ENCODE peak calls at places on chromosomes 13 and 19, in eight cellular contexts. K is upper lobe of right lung; D is fibroblast of the aortic adventitia; U is PC-3; M is CD4-positive, alpha-beta T cell; B is WERI-Rb-1; N is adrenal gland; T is GM13977. P is an unnamed sample.

GRCh38 chr19:44512326-44513298 is 12.3 kb upstream of the ZNF180 start:
- DNase-seq in K (no peak), D (peak; percentile 68), U (peak; percentile 66), M (no peak), B (peak; percentile 67), N (no peak), T (no peak), P (peak; percentile 55)

GRCh38 chr19:33468361-33469170 is 53.0 kb downstream of the PEPD start:
- DNase-seq in K (peak; percentile 43), D (no peak), U (no peak), M (no peak), B (no peak), N (no peak), T (no peak), P (no peak)

GRCh38 chr13:100497394-100497793 is 91.2 kb downstream of the GGACT start:
- DNase-seq in K (no peak), D (peak; percentile 68), U (no peak), M (no peak), B (no peak), N (no peak), T (no peak), P (no peak)

GRCh38 chr13:87671824-87672603 is 843 bp downstream of the SLITRK5 start:
- DNase-seq in K (peak; percentile 64), D (no peak), U (no peak), M (no peak), B (peak; percentile 62), N (no peak), T (peak; percentile 22), P (no peak)

GRCh38 chr13:73466561-73466960 is 407.8 kb downstream of the KLF5 start:
- DNase-seq in K (no peak), D (no peak), U (peak; percentile 50), M (no peak), B (no peak), N (no peak), T (no peak), P (no peak)

GRCh38 chr13:80337706-80338105 is 3.2 kb downstream of the SPRY2 start:
- DNase-seq in K (no peak), D (peak; percentile 56), U (no peak), M (no peak), B (no peak), N (no peak), T (no peak), P (no peak)

GRCh38 chr19:46621191-46622117 is 3.4 kb downstream of the PTGIR start:
- DNase-seq in K (no peak), D (no peak), U (no peak), M (no peak), B (peak; percentile 38), N (no peak), T (no peak), P (peak; percentile 77)

GRCh38 chr19:43809762-43810696 is 7.8 kb upstream of the LYPD5 start:
- DNase-seq in K (no peak), D (peak; percentile 76), U (peak; percentile 75), M (no peak), B (no peak), N (no peak), T (peak; percentile 47), P (no peak)

GRCh38 chr13:31035162-31035951 is 102.9 kb downstream of the TEX26 start:
- DNase-seq in K (no peak), D (peak; percentile 88), U (no peak), M (no peak), B (no peak), N (no peak), T (no peak), P (no peak)

GRCh38 chr13:113802090-113802531 is 43.1 kb downstream of the TMEM255B start:
- DNase-seq in K (peak; percentile 72), D (peak; percentile 64), U (no peak), M (no peak), B (peak; percentile 90), N (no peak), T (no peak), P (no peak)

DNA sequence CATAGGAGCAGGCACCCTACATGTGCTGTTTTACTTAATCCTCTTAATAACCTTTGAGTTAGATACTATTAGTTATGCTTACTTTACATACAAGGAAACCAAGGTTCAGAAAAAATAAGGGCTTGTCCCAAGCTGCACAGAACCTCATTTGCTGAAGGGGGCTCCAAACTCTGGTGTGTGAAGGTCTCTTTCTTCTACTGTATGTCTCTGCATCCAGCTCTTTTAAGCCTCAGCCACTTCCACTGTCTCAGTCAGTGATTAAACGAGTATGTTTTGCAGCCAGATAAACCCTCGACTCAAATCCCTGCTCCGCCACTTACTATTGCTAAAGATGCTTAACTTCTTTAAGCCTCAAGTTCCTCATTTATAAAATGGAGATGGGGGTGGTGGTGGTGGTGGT is 112.4 kb upstream of the WASF3 start:
- DNase-seq in K (no peak), D (no peak), U (no peak), M (no peak), B (peak; percentile 93), N (no peak), T (no peak), P (no peak)
- TF ChIP-seq CTCF in K (no peak), D (no peak), U (no peak), M (no peak), B (peak; percentile 74), N (no peak), T (no peak), P (no peak)

DNA sequence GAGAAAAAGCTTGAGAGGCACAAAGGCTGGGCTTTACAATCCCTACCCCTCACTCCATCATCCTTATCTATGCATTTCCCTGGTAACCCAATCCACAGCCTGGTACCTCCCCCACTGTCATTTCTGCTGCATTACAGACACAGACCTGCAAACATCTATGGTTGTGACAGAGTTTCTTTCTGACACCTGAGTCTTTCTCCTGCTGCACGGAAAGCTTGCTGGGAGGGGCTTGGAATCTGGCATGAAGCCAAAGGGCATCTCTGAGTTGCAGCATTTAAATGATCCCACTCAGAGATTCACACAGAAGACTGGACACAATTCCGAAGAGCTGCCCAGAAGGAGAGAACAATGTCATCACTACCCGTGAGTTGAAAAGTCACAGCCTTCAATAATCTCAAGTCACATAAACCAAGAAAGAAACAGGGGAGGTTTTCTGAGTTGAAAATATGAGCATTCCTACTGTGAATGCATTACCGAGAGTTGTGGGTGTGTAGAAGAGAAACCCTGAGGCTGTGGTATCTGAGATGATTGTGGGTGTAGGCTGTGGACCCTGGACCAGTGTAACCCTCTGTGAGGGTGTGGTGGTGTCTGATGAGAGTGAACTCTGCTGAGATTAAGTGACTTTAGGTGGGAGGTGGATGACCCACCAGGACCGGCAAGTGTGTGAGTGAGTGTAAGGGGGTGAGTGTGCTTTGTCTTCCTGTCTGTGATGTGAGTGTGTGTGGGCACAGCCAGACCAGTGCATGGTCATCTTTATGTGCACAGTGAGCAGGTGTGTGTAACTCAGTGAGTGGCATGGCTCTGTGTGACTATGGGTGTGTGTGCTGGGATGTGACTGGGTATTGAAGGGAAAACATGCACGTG is at the start of gene LGALS14:
- DNase-seq in K (no peak), D (no peak), U (no peak), M (no peak), B (no peak), N (no peak), T (peak; percentile 15), P (peak; percentile 23)
- TF ChIP-seq CTCF in K (no peak), D (no peak), U (no peak), M (no peak), B (no peak), N (no peak), T (no peak), P (no peak)

GRCh38 chr19:18488838-18489626 is 32.8 kb downstream of the ELL start:
- DNase-seq in K (no peak), D (no peak), U (peak; percentile 30), M (no peak), B (peak; percentile 62), N (peak; percentile 31), T (no peak), P (no peak)
- TF ChIP-seq CTCF in K (peak; percentile 9), D (peak; percentile 28), U (peak; percentile 52), M (no peak), B (peak; percentile 81), N (no peak), T (peak; percentile 3), P (no peak)

GRCh38 chr19:37989855-37990254 is 82.8 kb downstream of the SIPA1L3 start:
- DNase-seq in K (peak; percentile 64), D (no peak), U (peak; percentile 24), M (no peak), B (no peak), N (no peak), T (no peak), P (no peak)

GRCh38 chr19:37992761-37993160 is 85.8 kb downstream of the SIPA1L3 start:
- DNase-seq in K (no peak), D (no peak), U (no peak), M (no peak), B (no peak), N (no peak), T (no peak), P (no peak)

GRCh38 chr19:37990362-37990761 is 83.4 kb downstream of the SIPA1L3 start:
- DNase-seq in K (peak; percentile 73), D (no peak), U (peak; percentile 43), M (no peak), B (no peak), N (no peak), T (no peak), P (no peak)

GRCh38 chr19:37991176-37991835 is 84.3 kb downstream of the SIPA1L3 start:
- DNase-seq in K (no peak), D (peak; percentile 71), U (no peak), M (no peak), B (peak; percentile 63), N (no peak), T (no peak), P (no peak)

DNA sequence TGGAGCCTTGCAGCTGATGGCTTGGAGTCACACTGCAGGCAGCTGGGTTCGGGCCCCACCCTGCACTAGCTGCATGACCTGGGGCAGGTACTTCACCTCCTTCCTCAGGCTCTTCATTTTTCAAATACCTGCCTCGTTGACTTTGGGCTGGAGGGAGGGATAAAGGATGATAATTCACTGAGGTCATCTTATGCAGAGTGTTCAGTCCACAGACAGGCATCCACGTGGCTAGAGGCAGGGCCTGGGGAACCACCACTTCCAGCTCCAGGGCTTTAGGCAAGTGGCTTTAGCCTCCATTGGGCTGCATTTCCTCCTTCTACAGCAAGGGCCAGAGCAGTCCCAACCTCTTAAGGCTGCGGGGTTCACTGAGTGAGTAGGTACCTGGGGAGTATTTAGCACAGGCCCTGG is 84.8 kb downstream of the SIPA1L3 start:
- DNase-seq in K (peak; percentile 59), D (no peak), U (peak; percentile 70), M (no peak), B (no peak), N (no peak), T (no peak), P (no peak)
- TF ChIP-seq CTCF in K (no peak), D (no peak), U (no peak), M (no peak), B (no peak), N (no peak), T (no peak), P (no peak)

GRCh38 chr13:84574851-84575250 is 692.6 kb upstream of the SLITRK1 start:
- DNase-seq in K (no peak), D (peak; percentile 62), U (peak; percentile 36), M (no peak), B (no peak), N (no peak), T (no peak), P (no peak)
- TF ChIP-seq CTCF in K (peak; percentile 8), D (peak; percentile 64), U (peak; percentile 48), M (no peak), B (peak; percentile 8), N (no peak), T (no peak), P (no peak)

P was measured in activated CD8-positive, alpha-beta T cell treated with anti-CD3 and anti-CD28 coated beads for 36 hours.